ENCODE peak calls at places on chromosomes 7 and 10, in six cellular contexts. One of them, this sample, is unnamed.

GRCh38 chr7:351256-351655 is 61.3 kb downstream of the FOXL3 start:
- DNase-seq in upper lobe of right lung: no peak
- DNase-seq in astrocyte of the cerebellum: no peak
- DNase-seq in GM12878: no peak
- DNase-seq in lung: no peak
- DNase-seq in IMR-90: no peak
- DNase-seq in this sample: no peak

GRCh38 chr10:31698169-31698890 is 230.3 kb downstream of the ARHGAP12 start:
- DNase-seq in lung: peak; percentile 42
- DNase-seq in GM12878: no peak
- DNase-seq in astrocyte of the cerebellum: peak; percentile 42
- DNase-seq in IMR-90: peak; percentile 91
- DNase-seq in upper lobe of right lung: no peak
- DNase-seq in this sample: no peak

GRCh38 chr7:47771990-47772360 is 176.3 kb downstream of the PKD1L1 start:
- DNase-seq in GM12878: no peak
- DNase-seq in upper lobe of right lung: no peak
- DNase-seq in IMR-90: no peak
- DNase-seq in astrocyte of the cerebellum: no peak
- DNase-seq in lung: no peak
- DNase-seq in this sample: no peak

GRCh38 chr10:32207544-32207943 is 139.4 kb downstream of the EPC1 start:
- DNase-seq in upper lobe of right lung: peak; percentile 74
- DNase-seq in IMR-90: peak; percentile 28
- DNase-seq in astrocyte of the cerebellum: peak; percentile 11
- DNase-seq in lung: peak; percentile 44
- DNase-seq in GM12878: no peak
- DNase-seq in this sample: peak; percentile 46

GRCh38 chr7:129134356-129134972 is 10.0 kb upstream of the TSPAN33 start:
- DNase-seq in upper lobe of right lung: no peak
- DNase-seq in astrocyte of the cerebellum: no peak
- DNase-seq in lung: no peak
- DNase-seq in IMR-90: no peak
- DNase-seq in GM12878: no peak
- DNase-seq in this sample: no peak

GRCh38 chr10:117096559-117097201 is 41.4 kb downstream of the VAX1 start:
- DNase-seq in astrocyte of the cerebellum: no peak
- DNase-seq in IMR-90: no peak
- DNase-seq in GM12878: no peak
- DNase-seq in upper lobe of right lung: no peak
- DNase-seq in lung: no peak
- DNase-seq in this sample: no peak

GRCh38 chr7:129098409-129099084 is 43.6 kb upstream of the TNPO3 start:
- DNase-seq in IMR-90: no peak
- DNase-seq in lung: no peak
- DNase-seq in GM12878: no peak
- DNase-seq in astrocyte of the cerebellum: no peak
- DNase-seq in upper lobe of right lung: no peak
- DNase-seq in this sample: no peak

GRCh38 chr10:13812804-13813203 is 226.0 kb downstream of the PRPF18 start:
- DNase-seq in astrocyte of the cerebellum: no peak
- DNase-seq in GM12878: no peak
- DNase-seq in IMR-90: no peak
- DNase-seq in upper lobe of right lung: no peak
- DNase-seq in lung: no peak
- DNase-seq in this sample: no peak

GRCh38 chr10:69241575-69241974 is 21.4 kb downstream of the HKDC1 start:
- DNase-seq in GM12878: no peak
- DNase-seq in astrocyte of the cerebellum: peak; percentile 28
- DNase-seq in upper lobe of right lung: no peak
- DNase-seq in IMR-90: no peak
- DNase-seq in lung: no peak
- DNase-seq in this sample: no peak

GRCh38 chr10:115956225-115957009 is 316.6 kb downstream of the GFRA1 start:
- DNase-seq in astrocyte of the cerebellum: no peak
- DNase-seq in GM12878: no peak
- DNase-seq in upper lobe of right lung: no peak
- DNase-seq in lung: no peak
- DNase-seq in IMR-90: peak; percentile 50
- DNase-seq in this sample: no peak

GRCh38 chr7:75534727-75535307 is 42.7 kb downstream of the SPDYE5 start:
- DNase-seq in lung: no peak
- DNase-seq in GM12878: peak; percentile 35
- DNase-seq in astrocyte of the cerebellum: no peak
- DNase-seq in upper lobe of right lung: no peak
- DNase-seq in IMR-90: peak; percentile 85
- DNase-seq in this sample: peak; percentile 74

GRCh38 chr7:12796397-12797136 is 109.1 kb downstream of the ARL4A start:
- DNase-seq in GM12878: no peak
- DNase-seq in upper lobe of right lung: no peak
- DNase-seq in lung: no peak
- DNase-seq in IMR-90: no peak
- DNase-seq in astrocyte of the cerebellum: no peak
- DNase-seq in this sample: no peak

GRCh38 chr10:71647526-71648354 is 71.8 kb downstream of the C10orf105 start:
- DNase-seq in GM12878: no peak
- DNase-seq in lung: no peak
- DNase-seq in astrocyte of the cerebellum: no peak
- DNase-seq in upper lobe of right lung: no peak
- DNase-seq in IMR-90: no peak
- DNase-seq in this sample: no peak

GRCh38 chr7:73830872-73831655 is at the start of gene CLDN4:
- DNase-seq in IMR-90: no peak
- DNase-seq in upper lobe of right lung: peak; percentile 92
- DNase-seq in GM12878: no peak
- DNase-seq in astrocyte of the cerebellum: no peak
- DNase-seq in lung: peak; percentile 93
- DNase-seq in this sample: no peak

GRCh38 chr7:90709501-90710465 is 113.7 kb downstream of the CDK14 start:
- DNase-seq in GM12878: no peak
- DNase-seq in lung: no peak
- DNase-seq in upper lobe of right lung: no peak
- DNase-seq in astrocyte of the cerebellum: peak; percentile 55
- DNase-seq in IMR-90: peak; percentile 78
- DNase-seq in this sample: no peak

GRCh38 chr7:98870071-98870651 is 347 bp upstream of the TMEM130 start:
- DNase-seq in GM12878: peak; percentile 31
- DNase-seq in astrocyte of the cerebellum: no peak
- DNase-seq in lung: peak; percentile 34
- DNase-seq in upper lobe of right lung: peak; percentile 74
- DNase-seq in IMR-90: peak; percentile 50
- DNase-seq in this sample: peak; percentile 78

GRCh38 chr10:122852261-122852660 is 6.6 kb upstream of the CUZD1 start:
- DNase-seq in lung: no peak
- DNase-seq in GM12878: no peak
- DNase-seq in upper lobe of right lung: no peak
- DNase-seq in IMR-90: no peak
- DNase-seq in astrocyte of the cerebellum: no peak
- DNase-seq in this sample: peak; percentile 41

GRCh38 chr7:114083714-114084113 is 164.9 kb upstream of the PPP1R3A start:
- DNase-seq in IMR-90: no peak
- DNase-seq in astrocyte of the cerebellum: no peak
- DNase-seq in upper lobe of right lung: no peak
- DNase-seq in lung: no peak
- DNase-seq in GM12878: no peak
- DNase-seq in this sample: no peak

GRCh38 chr7:36982749-36983148 is 258.5 kb upstream of the AOAH start:
- DNase-seq in IMR-90: no peak
- DNase-seq in astrocyte of the cerebellum: no peak
- DNase-seq in GM12878: no peak
- DNase-seq in lung: no peak
- DNase-seq in upper lobe of right lung: no peak
- DNase-seq in this sample: no peak

GRCh38 chr7:11247545-11247944 is 273.9 kb downstream of the PHF14 start:
- DNase-seq in astrocyte of the cerebellum: no peak
- DNase-seq in GM12878: no peak
- DNase-seq in upper lobe of right lung: no peak
- DNase-seq in IMR-90: no peak
- DNase-seq in lung: no peak
- DNase-seq in this sample: no peak

GRCh38 chr7:56053993-56054392 is 2.4 kb downstream of the CCT6A start:
- DNase-seq in upper lobe of right lung: no peak
- DNase-seq in GM12878: no peak
- DNase-seq in astrocyte of the cerebellum: no peak
- DNase-seq in lung: no peak
- DNase-seq in IMR-90: no peak
- DNase-seq in this sample: no peak

GRCh38 chr10:73771722-73772279 is 10.0 kb upstream of the CHCHD1 start:
- DNase-seq in GM12878: no peak
- DNase-seq in astrocyte of the cerebellum: peak; percentile 49
- DNase-seq in upper lobe of right lung: peak; percentile 95
- DNase-seq in lung: no peak
- DNase-seq in IMR-90: peak; percentile 73
- DNase-seq in this sample: no peak

GRCh38 chr7:55502209-55502608 is 70.1 kb downstream of the VOPP1 start:
- DNase-seq in lung: no peak
- DNase-seq in IMR-90: no peak
- DNase-seq in GM12878: no peak
- DNase-seq in upper lobe of right lung: no peak
- DNase-seq in astrocyte of the cerebellum: no peak
- DNase-seq in this sample: no peak

GRCh38 chr7:121219031-121219430 is 109.8 kb upstream of the WNT16 start:
- DNase-seq in upper lobe of right lung: no peak
- DNase-seq in GM12878: no peak
- DNase-seq in lung: no peak
- DNase-seq in IMR-90: no peak
- DNase-seq in astrocyte of the cerebellum: peak; percentile 73
- DNase-seq in this sample: no peak

GRCh38 chr7:139648941-139649425 is 125.5 kb downstream of the CLEC2L start:
- DNase-seq in GM12878: peak; percentile 69
- DNase-seq in astrocyte of the cerebellum: no peak
- DNase-seq in lung: peak; percentile 42
- DNase-seq in upper lobe of right lung: peak; percentile 70
- DNase-seq in IMR-90: no peak
- DNase-seq in this sample: no peak

GRCh38 chr10:91549296-91549695 is 83.6 kb downstream of the PPP1R3C start:
- DNase-seq in lung: no peak
- DNase-seq in GM12878: no peak
- DNase-seq in upper lobe of right lung: no peak
- DNase-seq in IMR-90: no peak
- DNase-seq in astrocyte of the cerebellum: no peak
- DNase-seq in this sample: no peak

GRCh38 chr10:12041766-12042408 is 722 bp downstream of the UPF2 start:
- DNase-seq in GM12878: no peak
- DNase-seq in lung: no peak
- DNase-seq in upper lobe of right lung: no peak
- DNase-seq in IMR-90: peak; percentile 18
- DNase-seq in astrocyte of the cerebellum: no peak
- DNase-seq in this sample: peak; percentile 10

GRCh38 chr7:31133497-31133896 is 81.4 kb downstream of the ADCYAP1R1 start:
- DNase-seq in lung: no peak
- DNase-seq in IMR-90: no peak
- DNase-seq in upper lobe of right lung: no peak
- DNase-seq in GM12878: no peak
- DNase-seq in astrocyte of the cerebellum: no peak
- DNase-seq in this sample: no peak
- H3K4me3 ChIP-seq in lung: no peak overlapping the region
- H3K4me3 ChIP-seq in IMR-90: no peak overlapping the region
- H3K4me3 ChIP-seq in upper lobe of right lung: no peak overlapping the region
- H3K4me3 ChIP-seq in GM12878: no peak overlapping the region
- H3K4me3 ChIP-seq in astrocyte of the cerebellum: no peak overlapping the region
- H3K4me3 ChIP-seq in this sample: no peak overlapping the region

GRCh38 chr7:46363688-46364087 is 442.6 kb upstream of the IGFBP3 start:
- DNase-seq in IMR-90: no peak
- DNase-seq in lung: no peak
- DNase-seq in astrocyte of the cerebellum: no peak
- DNase-seq in upper lobe of right lung: no peak
- DNase-seq in GM12878: no peak
- DNase-seq in this sample: no peak
- TF ChIP-seq CTCF in IMR-90: no peak
- TF ChIP-seq CTCF in lung: no peak
- TF ChIP-seq CTCF in astrocyte of the cerebellum: no peak
- TF ChIP-seq CTCF in upper lobe of right lung: no peak
- TF ChIP-seq CTCF in GM12878: no peak
- TF ChIP-seq CTCF in this sample: no peak

GRCh38 chr10:104741127-104741526 is 100.0 kb downstream of the SORCS3 start:
- DNase-seq in astrocyte of the cerebellum: no peak
- DNase-seq in GM12878: no peak
- DNase-seq in lung: no peak
- DNase-seq in upper lobe of right lung: no peak
- DNase-seq in IMR-90: no peak
- DNase-seq in this sample: no peak
- H3K4me3 ChIP-seq in astrocyte of the cerebellum: no peak overlapping the region
- H3K4me3 ChIP-seq in GM12878: no peak overlapping the region
- H3K4me3 ChIP-seq in lung: no peak overlapping the region
- H3K4me3 ChIP-seq in upper lobe of right lung: no peak overlapping the region
- H3K4me3 ChIP-seq in IMR-90: no peak overlapping the region
- H3K4me3 ChIP-seq in this sample: no peak overlapping the region

GRCh38 chr7:72334066-72334465 is 78.1 kb downstream of the CALN1 start:
- DNase-seq in lung: no peak
- DNase-seq in upper lobe of right lung: no peak
- DNase-seq in IMR-90: no peak
- DNase-seq in GM12878: no peak
- DNase-seq in astrocyte of the cerebellum: no peak
- DNase-seq in this sample: no peak
- TF ChIP-seq CTCF in lung: no peak
- TF ChIP-seq CTCF in upper lobe of right lung: no peak
- TF ChIP-seq CTCF in IMR-90: no peak
- TF ChIP-seq CTCF in GM12878: peak; percentile 17
- TF ChIP-seq CTCF in astrocyte of the cerebellum: no peak
- TF ChIP-seq CTCF in this sample: peak; percentile 29

GRCh38 chr7:142797799-142798377 is 27.1 kb downstream of the PRSS2 start:
- DNase-seq in lung: no peak
- DNase-seq in astrocyte of the cerebellum: no peak
- DNase-seq in upper lobe of right lung: no peak
- DNase-seq in GM12878: no peak
- DNase-seq in IMR-90: no peak
- DNase-seq in this sample: no peak
- H3K4me3 ChIP-seq in lung: no peak overlapping the region
- H3K4me3 ChIP-seq in astrocyte of the cerebellum: peak overlapping the region; percentile 54
- H3K4me3 ChIP-seq in upper lobe of right lung: peak overlapping the region; percentile 47
- H3K4me3 ChIP-seq in GM12878: peak overlapping the region; percentile 71
- H3K4me3 ChIP-seq in IMR-90: no peak overlapping the region
- H3K4me3 ChIP-seq in this sample: peak overlapping the region; percentile 93

GRCh38 chr10:111856631-111857030 is 326.9 kb downstream of the GPAM start:
- DNase-seq in lung: no peak
- DNase-seq in GM12878: no peak
- DNase-seq in upper lobe of right lung: no peak
- DNase-seq in IMR-90: no peak
- DNase-seq in astrocyte of the cerebellum: no peak
- DNase-seq in this sample: no peak
- TF ChIP-seq CTCF in lung: no peak
- TF ChIP-seq CTCF in GM12878: no peak
- TF ChIP-seq CTCF in upper lobe of right lung: peak; percentile 16
- TF ChIP-seq CTCF in IMR-90: no peak
- TF ChIP-seq CTCF in astrocyte of the cerebellum: peak; percentile 57
- TF ChIP-seq CTCF in this sample: no peak

This sample was measured in PC-9.